ENCODE peak calls at places on chromosomes 6 and 20, in seven cellular contexts. Y is SK-N-MC, M is GM23338, D is Panc1, K is SK-N-SH, S is GM12891, T is transverse colon. V is an unnamed sample.

GRCh38 chr6:144935181-144935580 is 650.0 kb downstream of the UTRN start:
- DNase-seq in M (no peak), T (no peak), D (no peak), S (no peak), Y (no peak), K (no peak), V (no peak)

GRCh38 chr6:99613705-99614429 is 7.2 kb downstream of the PRDM13 start:
- DNase-seq in M (peak), S (peak), D (no peak), K (peak), T (no peak), Y (no peak), V (peak)

GRCh38 chr6:90284236-90284744 is 12.4 kb downstream of the BACH2 start:
- DNase-seq in S (no peak), K (no peak), Y (no peak), D (no peak), M (peak), T (no peak), V (no peak)

GRCh38 chr6:20879526-20879925 is 345.3 kb downstream of the CDKAL1 start:
- DNase-seq in K (no peak), S (no peak), M (no peak), D (no peak), Y (no peak), T (no peak), V (no peak)

GRCh38 chr6:111087871-111088667 is 766 bp downstream of the SLC16A10 start:
- DNase-seq in D (no peak), Y (no peak), S (no peak), M (peak), K (peak), T (peak), V (peak)

GRCh38 chr6:84466521-84466920 is 239.1 kb upstream of the CEP162 start:
- DNase-seq in D (no peak), Y (no peak), M (peak), T (no peak), S (no peak), K (no peak), V (no peak)

GRCh38 chr6:25883991-25884390 is 9.9 kb upstream of the SLC17A3 start:
- DNase-seq in M (no peak), D (no peak), T (no peak), S (no peak), Y (no peak), K (no peak), V (no peak)

GRCh38 chr6:169224185-169224695 is 29.4 kb downstream of the THBS2 start:
- DNase-seq in S (no peak), M (no peak), D (no peak), T (no peak), Y (no peak), K (no peak), V (no peak)

GRCh38 chr6:29631860-29632731 is 887 bp downstream of the GABBR1 start:
- DNase-seq in Y (no peak), S (peak), M (peak), K (peak), D (no peak), T (peak), V (no peak)

GRCh38 chr6:109048176-109048575 is 46.5 kb downstream of the SESN1 start:
- DNase-seq in S (no peak), K (no peak), Y (no peak), T (no peak), M (no peak), D (no peak), V (no peak)

GRCh38 chr6:5457036-5457435 is 195.7 kb downstream of the FARS2 start:
- DNase-seq in Y (no peak), K (no peak), S (no peak), M (no peak), T (no peak), D (no peak), V (no peak)

GRCh38 chr20:49288784-49289696 is 11.2 kb upstream of the ZNFX1 start:
- DNase-seq in M (peak), S (no peak), D (no peak), K (no peak), T (no peak), Y (no peak), V (no peak)

GRCh38 chr6:3163248-3163594 is 5.9 kb upstream of the TUBB2A start:
- DNase-seq in M (no peak), T (no peak), S (no peak), Y (no peak), K (no peak), D (no peak), V (peak)

GRCh38 chr6:2196079-2196679 is 49.2 kb downstream of the GMDS start:
- DNase-seq in K (peak), D (peak), M (peak), Y (no peak), T (peak), S (no peak), V (peak)

GRCh38 chr6:105227292-105227628 is 47.4 kb upstream of the POPDC3 start:
- DNase-seq in D (no peak), S (no peak), M (no peak), K (peak), Y (no peak), T (no peak), V (no peak)

GRCh38 chr20:3981132-3981452 is 34.3 kb downstream of the RNF24 start:
- DNase-seq in Y (no peak), D (no peak), S (no peak), K (no peak), T (no peak), M (no peak), V (no peak)

GRCh38 chr6:106511274-106512047 is 117.8 kb downstream of the RTN4IP1 start:
- DNase-seq in K (peak), M (peak), S (peak), D (no peak), Y (no peak), T (peak), V (no peak)
- TF ChIP-seq POLR2AphosphoS5 in K (peak), M (no peak), S (no peak), D (no peak), Y (no peak), T (no peak), V (peak)

DNA sequence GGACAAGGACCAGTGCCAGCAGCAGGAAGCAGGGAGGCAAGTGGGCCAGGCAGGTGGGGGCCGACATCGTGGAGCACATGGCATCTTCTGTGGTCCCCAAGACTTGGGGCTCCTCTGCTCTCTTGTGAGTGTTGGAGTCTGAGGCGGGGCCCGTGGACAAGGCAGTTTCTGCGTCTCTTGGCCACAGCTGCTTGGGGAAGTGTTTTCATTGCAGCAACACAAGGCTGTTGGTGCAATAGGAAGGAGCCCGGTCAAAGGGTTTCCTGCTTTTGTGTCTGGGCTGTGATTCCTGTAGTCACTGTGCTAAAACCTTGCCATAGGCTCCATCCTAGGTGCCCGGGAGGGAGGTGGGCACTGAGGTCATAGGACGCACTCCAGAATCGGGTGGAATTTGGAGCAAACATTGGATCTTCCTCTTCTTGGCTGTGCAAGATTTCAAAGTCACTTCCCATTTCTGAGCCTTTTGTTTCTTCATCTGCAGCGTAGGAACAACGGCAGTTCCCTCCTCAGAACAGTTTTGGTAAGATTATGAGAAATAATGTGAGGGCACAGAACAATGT is at the start of gene SIRPB2:
- DNase-seq in S (no peak), Y (no peak), D (no peak), T (peak), M (no peak), K (no peak), V (peak)
- TF ChIP-seq POLR2AphosphoS5 in S (no peak), Y (no peak), D (no peak), T (peak), M (no peak), K (no peak), V (peak)

GRCh38 chr20:44727039-44727438 is 11.9 kb downstream of the CCN5 start:
- DNase-seq in M (no peak), D (no peak), K (no peak), Y (no peak), S (no peak), T (no peak), V (no peak)

GRCh38 chr20:44725852-44726251 is 10.7 kb downstream of the CCN5 start:
- DNase-seq in T (no peak), M (no peak), K (no peak), S (no peak), D (no peak), Y (no peak), V (no peak)

GRCh38 chr20:44730441-44730840 is 15.2 kb upstream of the KCNK15 start:
- DNase-seq in T (no peak), K (no peak), Y (no peak), D (peak), S (no peak), M (no peak), V (no peak)

GRCh38 chr20:44731657-44732056 is 14.0 kb upstream of the KCNK15 start:
- DNase-seq in D (no peak), M (no peak), T (no peak), S (no peak), K (no peak), Y (no peak), V (no peak)

DNA sequence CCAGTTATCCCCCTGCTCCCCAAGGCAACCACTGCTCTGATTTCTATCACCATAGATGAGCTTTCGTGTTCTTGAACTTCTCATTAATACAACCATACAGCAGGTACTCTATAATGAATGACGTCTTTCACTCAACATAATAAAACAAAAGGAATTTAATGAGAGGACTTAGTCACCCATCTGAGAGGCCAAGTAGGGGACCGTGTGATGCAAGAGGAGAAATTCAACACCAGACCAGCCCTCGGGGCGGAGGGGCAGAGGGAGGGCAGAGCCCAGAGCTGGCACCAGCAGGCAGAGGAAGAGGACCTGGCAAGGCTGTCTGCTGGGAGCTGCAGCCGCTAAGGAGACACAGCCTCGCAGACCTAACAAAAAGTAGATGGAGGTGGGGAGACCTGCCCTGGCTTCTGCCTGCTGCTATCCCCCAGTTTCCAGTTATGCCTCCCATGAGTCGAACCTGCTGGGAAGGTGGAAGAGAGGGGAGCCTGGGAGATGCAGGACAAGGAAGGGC is 13.7 kb downstream of the CCN5 start:
- DNase-seq in Y (no peak), M (peak), D (peak), K (peak), S (no peak), T (no peak), V (peak)
- TF ChIP-seq POLR2AphosphoS5 in Y (no peak), M (no peak), D (peak), K (peak), S (no peak), T (no peak), V (no peak)

DNA sequence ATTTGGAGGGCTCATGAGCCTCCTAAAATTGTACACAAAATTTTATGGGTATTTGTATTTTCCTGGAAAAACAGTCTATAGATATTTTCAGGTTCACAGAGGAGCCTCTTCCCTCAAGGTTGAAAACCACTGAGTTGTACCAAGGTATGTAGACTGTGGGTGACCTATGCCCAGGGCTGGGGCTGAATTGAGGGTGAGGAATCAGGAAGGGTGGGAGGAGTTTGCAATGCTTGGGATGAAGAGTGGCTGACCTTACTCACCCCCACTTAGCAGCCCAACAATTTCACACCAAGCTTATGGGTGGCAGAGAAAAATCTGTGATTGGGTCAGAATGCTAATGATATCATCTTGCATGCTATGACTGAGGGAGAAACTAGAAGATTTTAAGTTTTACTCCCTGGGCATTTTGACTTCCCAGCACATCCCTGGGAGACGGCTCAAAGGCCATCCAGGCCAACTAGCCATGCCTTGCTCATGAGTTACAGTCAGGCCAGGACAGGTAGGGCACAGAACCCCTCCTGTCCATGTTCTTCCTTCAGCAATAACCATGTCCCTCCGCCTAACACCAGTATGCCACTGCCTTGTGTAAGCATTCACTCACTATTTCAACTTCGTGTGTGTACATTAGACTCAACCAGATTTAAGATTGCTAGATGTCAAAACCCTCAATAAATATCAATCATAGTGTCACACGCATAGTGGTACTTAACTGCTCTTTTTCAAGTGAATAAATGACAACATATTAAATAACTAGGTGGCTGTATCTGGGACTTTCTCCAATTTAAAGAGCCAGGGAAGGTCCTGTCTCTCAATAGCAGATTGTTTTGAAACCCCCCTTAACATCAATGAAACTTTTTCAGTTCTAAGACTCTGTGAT is 16.6 kb downstream of the ADTRP start:
- DNase-seq in M (no peak), K (no peak), T (peak), D (no peak), Y (no peak), S (no peak), V (no peak)
- TF ChIP-seq POLR2AphosphoS5 in M (no peak), K (no peak), T (peak), D (no peak), Y (no peak), S (no peak), V (no peak)

GRCh38 chr20:33261465-33261864 is 21.5 kb upstream of the BPIFB1 start:
- DNase-seq in K (no peak), M (peak), S (no peak), D (no peak), Y (no peak), T (no peak), V (peak)
- TF ChIP-seq POLR2AphosphoS5 in K (no peak), M (no peak), S (no peak), D (no peak), Y (no peak), T (no peak), V (no peak)

GRCh38 chr6:129490551-129491245 is 219.3 kb downstream of the ARHGAP18 start:
- DNase-seq in M (peak), T (peak), Y (peak), S (peak), D (peak), K (no peak), V (peak)
- TF ChIP-seq POLR2AphosphoS5 in M (no peak), T (peak), Y (peak), S (no peak), D (no peak), K (peak), V (no peak)

DNA sequence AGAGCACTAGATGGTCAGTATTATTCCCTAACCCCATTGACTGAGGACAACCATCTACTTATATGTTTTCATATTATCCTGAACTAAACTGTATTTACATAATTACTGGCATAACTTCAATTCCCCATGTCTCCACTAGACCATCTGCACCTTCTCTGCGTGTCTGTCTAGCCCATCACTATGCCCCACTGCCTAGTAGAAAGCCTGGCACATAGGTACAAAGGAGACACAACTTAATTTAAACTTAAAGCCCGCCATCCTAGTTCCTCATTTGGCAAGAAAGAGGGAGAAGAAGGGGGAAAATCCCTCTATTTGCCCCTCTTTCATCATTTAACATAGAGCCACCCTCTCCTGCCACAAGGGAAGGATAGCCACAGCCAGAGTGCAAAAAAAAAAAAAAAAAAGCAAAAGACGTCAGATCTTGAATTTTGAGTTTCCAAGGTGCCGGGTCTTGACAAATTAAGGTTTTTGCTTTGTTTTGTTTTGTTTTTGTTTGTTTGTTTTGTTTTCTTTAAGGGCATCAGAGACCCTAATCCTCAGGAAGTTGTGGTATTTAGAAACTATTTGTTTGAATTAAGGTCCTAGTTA is 1.8 kb downstream of the PKIG start:
- DNase-seq in S (no peak), K (no peak), D (no peak), M (no peak), T (no peak), Y (no peak), V (no peak)
- TF ChIP-seq POLR2AphosphoS5 in S (no peak), K (no peak), D (no peak), M (no peak), T (no peak), Y (no peak), V (no peak)

GRCh38 chr6:85674604-85675003 is 31.9 kb upstream of the SYNCRIP start:
- DNase-seq in D (no peak), K (no peak), Y (no peak), T (no peak), M (peak), S (no peak), V (no peak)

GRCh38 chr6:85670573-85670972 is 27.9 kb upstream of the SYNCRIP start:
- DNase-seq in T (no peak), Y (no peak), M (peak), S (no peak), D (no peak), K (no peak), V (peak)

GRCh38 chr6:85673198-85674139 is 30.8 kb upstream of the SYNCRIP start:
- DNase-seq in K (no peak), Y (no peak), D (no peak), M (peak), S (no peak), T (no peak), V (no peak)

GRCh38 chr6:85672050-85672449 is 29.4 kb upstream of the SYNCRIP start:
- DNase-seq in D (no peak), Y (no peak), M (peak), K (no peak), S (no peak), T (no peak), V (peak)

GRCh38 chr6:85672623-85673022 is 29.9 kb upstream of the SYNCRIP start:
- DNase-seq in K (no peak), S (no peak), T (no peak), Y (no peak), D (no peak), M (peak), V (peak)
- TF ChIP-seq POLR2AphosphoS5 in K (peak), S (no peak), T (no peak), Y (peak), D (no peak), M (no peak), V (no peak)